ENCODE peak calls at places on chromosomes 4 and X, in nine cellular contexts. M, B, W, F, I, Z, A, N and E are unnamed samples.
A peak's percentile ranks its signal among the peaks of the same experiment; 100 is the strongest.

GRCh38 chr4:107818301-107818910 is 6.3 kb upstream of the SGMS2 start:
- DNase-seq in M (no peak), B (no peak), W (no peak), F (no peak), I (peak; percentile 42), Z (no peak), A (no peak), N (no peak), E (no peak)

GRCh38 chr4:76744253-76744921 is 153.6 kb downstream of the SOWAHB start:
- DNase-seq in M (no peak), B (no peak), W (no peak), F (no peak), I (no peak), Z (no peak), A (no peak), N (no peak), E (no peak)

GRCh38 chrX:133794151-133794550 is 191.2 kb downstream of the GPC3 start:
- DNase-seq in M (no peak), B (no peak), W (no peak), F (no peak), I (no peak), Z (no peak), A (no peak), N (no peak), E (no peak)

GRCh38 chrX:122866527-122866926 is 317.6 kb upstream of the GRIA3 start:
- DNase-seq in M (peak; percentile 2), B (peak; percentile 55), W (no peak), F (no peak), I (peak; percentile 5), Z (peak; percentile 66), A (no peak), N (no peak), E (no peak)

GRCh38 chrX:133444952-133445831 is 29.9 kb upstream of the GPC4 start:
- DNase-seq in M (peak; percentile 34), B (no peak), W (peak; percentile 41), F (no peak), I (peak; percentile 3), Z (peak; percentile 54), A (no peak), N (peak; percentile 28), E (no peak)

GRCh38 chr4:176729489-176729888 is 63.2 kb downstream of the VEGFC start:
- DNase-seq in M (no peak), B (no peak), W (no peak), F (no peak), I (no peak), Z (no peak), A (no peak), N (no peak), E (no peak)

GRCh38 chr4:105875233-105875632 is 20.0 kb upstream of the NPNT start:
- DNase-seq in M (no peak), B (no peak), W (no peak), F (no peak), I (no peak), Z (no peak), A (no peak), N (no peak), E (no peak)

GRCh38 chrX:44952329-44953027 is 79.5 kb downstream of the KDM6A start:
- DNase-seq in M (no peak), B (no peak), W (no peak), F (no peak), I (no peak), Z (no peak), A (no peak), N (no peak), E (no peak)

GRCh38 chr4:52863324-52863723 is 1.2 kb downstream of the RASL11B start:
- DNase-seq in M (no peak), B (no peak), W (no peak), F (no peak), I (no peak), Z (no peak), A (no peak), N (no peak), E (no peak)

GRCh38 chr4:73067971-73068394 is 1.5 kb downstream of the COX18 start:
- DNase-seq in M (no peak), B (no peak), W (no peak), F (no peak), I (peak; percentile 28), Z (peak; percentile 19), A (no peak), N (no peak), E (no peak)

GRCh38 chr4:2395584-2395983 is 22.9 kb downstream of the ZFYVE28 start:
- DNase-seq in M (no peak), B (no peak), W (no peak), F (no peak), I (no peak), Z (no peak), A (no peak), N (no peak), E (no peak)

GRCh38 chr4:112113786-112114185 is 31.5 kb upstream of the FAM241A start:
- DNase-seq in M (no peak), B (no peak), W (no peak), F (no peak), I (no peak), Z (no peak), A (no peak), N (no peak), E (no peak)

GRCh38 chr4:26206339-26206738 is 114.5 kb upstream of the RBPJ start:
- DNase-seq in M (no peak), B (peak; percentile 61), W (no peak), F (no peak), I (no peak), Z (peak; percentile 74), A (no peak), N (peak; percentile 43), E (no peak)

GRCh38 chrX:15989716-15990115 is 133.6 kb upstream of the GRPR start:
- DNase-seq in M (no peak), B (no peak), W (no peak), F (no peak), I (peak; percentile 1), Z (no peak), A (no peak), N (no peak), E (no peak)

GRCh38 chr4:166538491-166539005 is 665.5 kb downstream of the TLL1 start:
- DNase-seq in M (no peak), B (no peak), W (no peak), F (no peak), I (no peak), Z (no peak), A (no peak), N (no peak), E (no peak)

GRCh38 chrX:3516051-3516541 is 169.6 kb upstream of the MXRA5 start:
- DNase-seq in M (no peak), B (no peak), W (no peak), F (no peak), I (no peak), Z (peak; percentile 35), A (no peak), N (no peak), E (no peak)

GRCh38 chr4:26873391-26874026 is 12.9 kb downstream of the STIM2 start:
- DNase-seq in M (no peak), B (no peak), W (no peak), F (no peak), I (no peak), Z (no peak), A (no peak), N (no peak), E (no peak)

GRCh38 chr4:85092536-85092935 is 126.0 kb upstream of the WDFY3 start:
- DNase-seq in M (no peak), B (no peak), W (no peak), F (no peak), I (no peak), Z (no peak), A (no peak), N (no peak), E (no peak)

GRCh38 chr4:11232004-11232403 is 196.7 kb downstream of the HS3ST1 start:
- DNase-seq in M (no peak), B (no peak), W (no peak), F (no peak), I (no peak), Z (peak; percentile 58), A (no peak), N (no peak), E (no peak)

GRCh38 chrX:138711399-138712347 is at the start of gene FGF13:
- DNase-seq in M (no peak), B (no peak), W (peak; percentile 47), F (peak; percentile 49), I (peak; percentile 12), Z (peak; percentile 31), A (peak; percentile 72), N (peak; percentile 21), E (peak; percentile 46)
- TF ChIP-seq CTCF in M (no peak), B (no peak), W (no peak), F (peak; percentile 16), I (peak; percentile 9), Z (peak; percentile 19), A (peak; percentile 40), N (no peak), E (peak; percentile 10)

GRCh38 chr4:5824635-5825034 is 68.3 kb downstream of the CRMP1 start:
- DNase-seq in M (no peak), B (no peak), W (no peak), F (no peak), I (peak; percentile 58), Z (peak; percentile 47), A (no peak), N (no peak), E (peak; percentile 47)
- TF ChIP-seq CTCF in M (no peak), B (peak; percentile 63), W (no peak), F (peak; percentile 52), I (peak; percentile 79), Z (peak; percentile 41), A (no peak), N (no peak), E (peak; percentile 61)

GRCh38 chr4:140046037-140046436 is 107.9 kb downstream of the MAML3 start:
- DNase-seq in M (no peak), B (no peak), W (no peak), F (no peak), I (peak; percentile 31), Z (no peak), A (no peak), N (no peak), E (no peak)

GRCh38 chr4:140047781-140048180 is 106.2 kb downstream of the MAML3 start:
- DNase-seq in M (no peak), B (no peak), W (no peak), F (no peak), I (no peak), Z (no peak), A (no peak), N (no peak), E (no peak)

GRCh38 chr4:140048419-140049022 is 105.5 kb downstream of the MAML3 start:
- DNase-seq in M (no peak), B (no peak), W (no peak), F (no peak), I (no peak), Z (no peak), A (no peak), N (no peak), E (no peak)

GRCh38 chr4:140046573-140046972 is 107.4 kb downstream of the MAML3 start:
- DNase-seq in M (no peak), B (no peak), W (no peak), F (no peak), I (peak; percentile 40), Z (no peak), A (no peak), N (no peak), E (no peak)

GRCh38 chr4:140047017-140047640 is 106.9 kb downstream of the MAML3 start:
- DNase-seq in M (no peak), B (no peak), W (no peak), F (no peak), I (no peak), Z (no peak), A (peak; percentile 84), N (no peak), E (no peak)
- TF ChIP-seq CTCF in M (no peak), B (no peak), W (no peak), F (no peak), I (no peak), Z (no peak), A (no peak), N (no peak), E (no peak)

GRCh38 chrX:135596495-135596894 is 76.0 kb downstream of the INTS6L start:
- DNase-seq in M (peak; percentile 20), B (no peak), W (peak; percentile 38), F (peak; percentile 63), I (peak; percentile 68), Z (peak; percentile 59), A (peak; percentile 54), N (peak; percentile 18), E (peak; percentile 37)
- TF ChIP-seq CTCF in M (no peak), B (peak; percentile 66), W (peak; percentile 41), F (peak; percentile 50), I (peak; percentile 64), Z (peak; percentile 52), A (peak; percentile 9), N (no peak), E (peak; percentile 66)